ENCODE peak calls at places on chromosome 12, in six cellular contexts. L is HCT116, A is mesenchymal stem cell, E is lower leg skin, S is heart right ventricle, X is neuronal stem cell. W is an unnamed sample.

GRCh38 chr12:77686760-77687159 is 143.9 kb upstream of the NAV3 start:
- DNase-seq in A (peak), E (no peak), L (no peak), S (no peak), X (no peak), W (peak)

GRCh38 chr12:57233357-57234232 is 4.1 kb downstream of the SHMT2 start:
- DNase-seq in A (peak), L (no peak), X (no peak), S (no peak), E (no peak), W (peak)

GRCh38 chr12:8648598-8649205 is 13.9 kb downstream of the MFAP5 start:
- DNase-seq in S (no peak), L (no peak), E (peak), X (no peak), A (no peak), W (no peak)

GRCh38 chr12:34397591-34398365 is 375.5 kb downstream of the ALG10 start:
- DNase-seq in S (peak), E (peak), L (no peak), A (no peak), X (no peak), W (no peak)

GRCh38 chr12:22938323-22938722 is 313.4 kb downstream of the ETNK1 start:
- DNase-seq in L (no peak), A (no peak), X (no peak), E (no peak), S (no peak), W (no peak)

GRCh38 chr12:71636704-71637115 is 26.9 kb downstream of the ZFC3H1 start:
- DNase-seq in E (no peak), A (peak), L (peak), S (no peak), X (peak), W (peak)

GRCh38 chr12:7090222-7090998 is 1.8 kb downstream of the C1R start:
- DNase-seq in A (peak), E (peak), X (no peak), L (no peak), S (no peak), W (peak)

GRCh38 chr12:54750-55535 is 11.6 kb upstream of the IQSEC3 start:
- DNase-seq in A (no peak), E (no peak), X (no peak), S (no peak), L (no peak), W (no peak)

GRCh38 chr12:49827351-49828099 is 688 bp downstream of the NCKAP5L start:
- DNase-seq in L (no peak), S (peak), X (peak), A (peak), E (peak), W (peak)

GRCh38 chr12:43737646-43738045 is 20.9 kb downstream of the PUS7L start:
- DNase-seq in X (no peak), L (no peak), E (no peak), S (no peak), A (peak), W (peak)

GRCh38 chr12:99809921-99810320 is 162.4 kb downstream of the GARIN6 start:
- DNase-seq in S (no peak), E (no peak), A (no peak), X (no peak), L (no peak), W (no peak)

GRCh38 chr12:25549120-25549519 is 4.0 kb downstream of the LMNTD1 start:
- DNase-seq in X (no peak), L (no peak), S (no peak), E (no peak), A (no peak), W (no peak)

GRCh38 chr12:130162771-130163460 is 652 bp downstream of the FZD10 start:
- DNase-seq in E (peak), X (no peak), S (no peak), L (no peak), A (no peak), W (no peak)

GRCh38 chr12:50105913-50106450 is 2.2 kb downstream of the GPD1 start:
- DNase-seq in X (no peak), S (no peak), L (no peak), A (no peak), E (no peak), W (no peak)

GRCh38 chr12:27913999-27914614 is 58.4 kb downstream of the PTHLH start:
- DNase-seq in S (no peak), E (no peak), A (no peak), L (no peak), X (no peak), W (no peak)

GRCh38 chr12:89756638-89757321 is 48.1 kb upstream of the ATP2B1 start:
- DNase-seq in E (no peak), S (no peak), A (peak), X (no peak), L (peak), W (peak)

GRCh38 chr12:94832780-94833760 is 170.4 kb downstream of the NDUFA12 start:
- DNase-seq in E (no peak), X (peak), L (no peak), A (peak), S (no peak), W (peak)

GRCh38 chr12:123041042-123041531 is 60.6 kb downstream of the ARL6IP4 start:
- DNase-seq in E (no peak), S (no peak), X (no peak), L (no peak), A (no peak), W (no peak)

GRCh38 chr12:92136883-92137582 is 8.6 kb downstream of the BTG1 start:
- DNase-seq in L (peak), S (no peak), X (no peak), E (no peak), A (peak), W (peak)
- H3K4me3 ChIP-seq in L (no peak), S (peak), X (no peak), E (no peak), A (no peak), W (peak)

GRCh38 chr12:29516431-29516875 is 19.0 kb upstream of the OVCH1 start:
- DNase-seq in L (no peak), A (peak), S (no peak), X (no peak), E (no peak), W (peak)
- H3K4me3 ChIP-seq in L (no peak), A (no peak), S (no peak), X (no peak), E (no peak), W (no peak)

DNA sequence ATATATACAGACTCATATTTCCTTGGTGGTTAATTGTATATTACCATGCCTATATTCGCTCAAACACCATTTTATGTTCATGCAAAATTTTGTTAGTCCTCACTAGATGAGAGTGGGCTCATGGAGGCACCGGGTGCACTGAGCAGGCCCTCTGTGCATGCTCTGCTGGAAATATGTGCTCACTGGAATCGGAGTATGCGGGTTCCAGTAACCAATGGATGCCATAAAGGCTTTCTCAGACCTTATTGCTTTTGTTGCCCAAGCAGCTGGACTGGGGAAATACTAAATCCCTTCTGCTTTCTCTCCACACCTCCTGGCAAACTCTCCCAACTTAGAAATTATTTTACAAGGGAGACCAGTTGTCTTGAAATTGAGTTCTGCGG is 7.7 kb upstream of the HOXC6 start:
- DNase-seq in A (peak), E (no peak), L (no peak), X (no peak), S (no peak), W (no peak)
- H3K4me3 ChIP-seq in A (peak), E (no peak), L (no peak), X (no peak), S (no peak), W (peak)

GRCh38 chr12:56082967-56083366 is 3.0 kb downstream of the ERBB3 start:
- DNase-seq in A (no peak), X (no peak), L (no peak), S (no peak), E (no peak), W (no peak)
- H3K4me3 ChIP-seq in A (no peak), X (no peak), L (no peak), S (no peak), E (no peak), W (no peak)

DNA sequence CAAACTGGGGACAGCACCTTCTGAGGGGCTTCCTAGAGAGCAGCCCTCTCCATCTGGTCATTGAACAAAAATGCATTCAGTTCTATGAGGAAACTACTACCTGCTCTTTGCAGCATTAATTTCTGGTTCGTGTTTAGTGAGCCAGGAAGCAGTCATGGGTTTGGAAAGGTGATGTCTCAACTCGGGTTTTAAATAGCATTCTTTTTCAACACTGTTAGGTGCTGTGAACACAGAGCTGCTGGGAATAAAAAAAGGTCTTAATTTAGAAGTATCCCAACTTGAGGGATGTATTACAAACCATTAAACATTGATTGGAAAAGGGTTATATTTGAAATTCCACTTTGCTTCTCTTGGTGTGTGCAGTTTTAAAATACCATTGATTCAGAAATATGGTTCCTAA is 9.3 kb downstream of the MYO1H start:
- DNase-seq in E (no peak), S (no peak), L (no peak), X (no peak), A (no peak), W (no peak)
- H3K4me3 ChIP-seq in E (no peak), S (no peak), L (no peak), X (no peak), A (no peak), W (no peak)

GRCh38 chr12:45191239-45191638 is 24.7 kb upstream of the ANO6 start:
- DNase-seq in X (no peak), E (no peak), A (peak), L (no peak), S (no peak), W (peak)
- H3K4me3 ChIP-seq in X (no peak), E (no peak), A (no peak), L (no peak), S (no peak), W (no peak)

GRCh38 chr12:64624035-64624434 is 13.7 kb downstream of the RASSF3 start:
- DNase-seq in A (no peak), S (no peak), E (no peak), X (no peak), L (no peak), W (no peak)

GRCh38 chr12:64621257-64621942 is 11.1 kb downstream of the RASSF3 start:
- DNase-seq in E (peak), A (peak), S (no peak), L (no peak), X (no peak), W (peak)

GRCh38 chr12:64616221-64616620 is 5.9 kb downstream of the RASSF3 start:
- DNase-seq in X (no peak), L (no peak), E (no peak), S (no peak), A (no peak), W (no peak)

DNA sequence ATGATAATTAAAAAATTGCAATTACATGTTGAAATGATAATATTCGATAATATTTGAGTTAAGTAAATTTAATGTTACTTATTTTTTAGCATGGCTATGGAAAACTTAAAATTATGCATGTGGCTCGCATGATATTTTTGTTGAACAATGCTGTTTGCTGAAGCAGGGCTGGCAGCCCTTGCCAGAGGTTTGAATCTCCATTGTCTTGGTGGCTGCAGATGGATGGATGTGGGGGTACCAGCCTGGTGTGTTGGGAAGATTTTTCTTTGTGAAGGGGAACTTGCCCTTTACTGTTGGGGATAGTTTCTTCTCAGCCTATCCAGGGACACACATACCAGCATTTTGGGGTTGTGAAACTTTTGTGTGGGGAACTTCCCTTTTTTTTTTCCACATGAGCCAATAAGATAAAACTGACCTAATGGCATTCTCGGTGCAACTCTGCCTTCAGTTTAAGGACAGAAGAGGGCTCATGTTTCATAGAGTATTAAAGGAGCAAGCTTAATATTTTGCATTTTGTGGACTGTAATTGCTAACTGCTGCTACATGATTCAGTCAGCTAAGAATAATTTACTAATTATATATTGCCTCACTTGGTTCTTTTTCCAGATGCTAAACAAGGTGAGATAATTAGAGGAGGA is 8.8 kb downstream of the RASSF3 start:
- DNase-seq in S (no peak), E (peak), L (no peak), X (no peak), A (peak), W (peak)
- H3K4me3 ChIP-seq in S (no peak), E (no peak), L (no peak), X (no peak), A (no peak), W (no peak)

DNA sequence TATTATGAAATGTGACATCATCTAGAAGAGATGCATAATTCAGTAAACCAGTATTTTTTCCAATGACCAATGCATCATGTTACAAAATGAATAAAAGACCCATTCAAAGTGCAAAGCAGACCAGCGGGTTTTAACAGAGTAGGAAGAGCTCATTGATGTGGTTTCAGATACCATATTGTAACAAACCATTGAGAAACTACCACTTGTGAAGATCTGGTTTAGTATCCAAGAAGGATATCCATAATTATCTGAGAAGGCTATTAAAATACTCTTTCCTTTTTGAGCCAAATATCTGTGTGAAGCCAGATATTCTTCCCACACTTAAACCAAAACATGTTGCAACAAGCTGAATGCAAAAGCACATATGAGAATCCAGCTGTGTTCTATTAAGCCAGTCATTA is 47.7 kb downstream of the MVK start:
- DNase-seq in L (no peak), X (no peak), E (no peak), A (no peak), S (no peak), W (peak)
- H3K4me3 ChIP-seq in L (no peak), X (no peak), E (no peak), A (no peak), S (no peak), W (no peak)

GRCh38 chr12:69401940-69402339 is 42.4 kb downstream of the YEATS4 start:
- DNase-seq in S (no peak), E (no peak), X (no peak), A (no peak), L (no peak), W (peak)

GRCh38 chr12:69410571-69410970 is 51.0 kb downstream of the YEATS4 start:
- DNase-seq in X (no peak), A (no peak), E (no peak), S (no peak), L (no peak), W (no peak)

GRCh38 chr12:69404851-69405365 is 45.4 kb downstream of the YEATS4 start:
- DNase-seq in X (no peak), S (no peak), L (no peak), A (no peak), E (no peak), W (no peak)

GRCh38 chr12:69406217-69406616 is 46.7 kb downstream of the YEATS4 start:
- DNase-seq in S (no peak), A (no peak), L (no peak), X (no peak), E (no peak), W (no peak)

GRCh38 chr12:69405466-69405865 is 45.9 kb downstream of the YEATS4 start:
- DNase-seq in A (peak), S (no peak), X (no peak), E (no peak), L (peak), W (peak)
- H3K4me3 ChIP-seq in A (no peak), S (no peak), X (no peak), E (no peak), L (no peak), W (no peak)

W was measured in fibroblast of villous mesenchyme.